ENCODE peak calls at places on chromosomes 6 and 20, in eight cellular contexts. One of them, this sample, is unnamed.

GRCh38 chr6:1176595-1176994 is 135.3 kb upstream of the FOXQ1 start:
- DNase-seq in nucleus accumbens: no peak
- DNase-seq in EH: no peak
- DNase-seq in ecto neural progenitor cell: no peak
- DNase-seq in RPMI7951: no peak
- DNase-seq in NCI-H1105: no peak
- DNase-seq in NCI-H2081: no peak
- DNase-seq in activated naive CD8-positive, alpha-beta T cell treated with anti-CD3 and anti-CD28 coated beads for 36 hours: no peak
- DNase-seq in this sample: no peak

GRCh38 chr20:35199696-35200095 is 26.8 kb upstream of the MMP24 start:
- DNase-seq in activated naive CD8-positive, alpha-beta T cell treated with anti-CD3 and anti-CD28 coated beads for 36 hours: no peak
- DNase-seq in ecto neural progenitor cell: no peak
- DNase-seq in NCI-H1105: no peak
- DNase-seq in RPMI7951: peak; percentile 75
- DNase-seq in NCI-H2081: no peak
- DNase-seq in EH: peak; percentile 85
- DNase-seq in nucleus accumbens: no peak
- DNase-seq in this sample: no peak

GRCh38 chr6:15243994-15244604 is 1.8 kb upstream of the JARID2 start:
- DNase-seq in EH: no peak
- DNase-seq in RPMI7951: no peak
- DNase-seq in nucleus accumbens: no peak
- DNase-seq in activated naive CD8-positive, alpha-beta T cell treated with anti-CD3 and anti-CD28 coated beads for 36 hours: no peak
- DNase-seq in NCI-H2081: no peak
- DNase-seq in ecto neural progenitor cell: no peak
- DNase-seq in NCI-H1105: no peak
- DNase-seq in this sample: no peak

GRCh38 chr20:10625641-10626040 is 48.2 kb downstream of the JAG1 start:
- DNase-seq in RPMI7951: peak; percentile 44
- DNase-seq in NCI-H2081: no peak
- DNase-seq in NCI-H1105: no peak
- DNase-seq in EH: peak; percentile 93
- DNase-seq in activated naive CD8-positive, alpha-beta T cell treated with anti-CD3 and anti-CD28 coated beads for 36 hours: no peak
- DNase-seq in nucleus accumbens: no peak
- DNase-seq in ecto neural progenitor cell: no peak
- DNase-seq in this sample: no peak

GRCh38 chr6:149935246-149935645 is 6.6 kb upstream of the ULBP2 start:
- DNase-seq in RPMI7951: no peak
- DNase-seq in NCI-H2081: no peak
- DNase-seq in activated naive CD8-positive, alpha-beta T cell treated with anti-CD3 and anti-CD28 coated beads for 36 hours: no peak
- DNase-seq in NCI-H1105: no peak
- DNase-seq in EH: peak; percentile 30
- DNase-seq in ecto neural progenitor cell: peak; percentile 35
- DNase-seq in nucleus accumbens: no peak
- DNase-seq in this sample: no peak

GRCh38 chr20:44428174-44429016 is 47.3 kb upstream of the TTPAL start:
- DNase-seq in NCI-H2081: no peak
- DNase-seq in EH: no peak
- DNase-seq in ecto neural progenitor cell: no peak
- DNase-seq in RPMI7951: no peak
- DNase-seq in nucleus accumbens: no peak
- DNase-seq in activated naive CD8-positive, alpha-beta T cell treated with anti-CD3 and anti-CD28 coated beads for 36 hours: no peak
- DNase-seq in NCI-H1105: no peak
- DNase-seq in this sample: no peak

GRCh38 chr6:15754035-15754705 is 91.3 kb upstream of the DTNBP1 start:
- DNase-seq in EH: peak; percentile 82
- DNase-seq in NCI-H2081: no peak
- DNase-seq in RPMI7951: peak; percentile 68
- DNase-seq in ecto neural progenitor cell: no peak
- DNase-seq in NCI-H1105: no peak
- DNase-seq in activated naive CD8-positive, alpha-beta T cell treated with anti-CD3 and anti-CD28 coated beads for 36 hours: no peak
- DNase-seq in nucleus accumbens: no peak
- DNase-seq in this sample: no peak

GRCh38 chr6:111871207-111871606 is 2.0 kb downstream of the FYN start:
- DNase-seq in NCI-H1105: no peak
- DNase-seq in ecto neural progenitor cell: no peak
- DNase-seq in EH: no peak
- DNase-seq in activated naive CD8-positive, alpha-beta T cell treated with anti-CD3 and anti-CD28 coated beads for 36 hours: peak; percentile 58
- DNase-seq in RPMI7951: no peak
- DNase-seq in nucleus accumbens: no peak
- DNase-seq in NCI-H2081: no peak
- DNase-seq in this sample: no peak

GRCh38 chr20:37356961-37357371 is 11.0 kb downstream of the SRC start:
- DNase-seq in activated naive CD8-positive, alpha-beta T cell treated with anti-CD3 and anti-CD28 coated beads for 36 hours: no peak
- DNase-seq in EH: no peak
- DNase-seq in ecto neural progenitor cell: no peak
- DNase-seq in NCI-H2081: no peak
- DNase-seq in nucleus accumbens: no peak
- DNase-seq in RPMI7951: no peak
- DNase-seq in NCI-H1105: no peak
- DNase-seq in this sample: no peak

GRCh38 chr20:41650221-41650948 is 32.2 kb upstream of the CHD6 start:
- DNase-seq in nucleus accumbens: no peak
- DNase-seq in RPMI7951: no peak
- DNase-seq in activated naive CD8-positive, alpha-beta T cell treated with anti-CD3 and anti-CD28 coated beads for 36 hours: no peak
- DNase-seq in EH: no peak
- DNase-seq in NCI-H2081: peak; percentile 93
- DNase-seq in NCI-H1105: peak; percentile 94
- DNase-seq in ecto neural progenitor cell: no peak
- DNase-seq in this sample: no peak

GRCh38 chr20:61912665-61913422 is 152.8 kb downstream of the TAF4 start:
- DNase-seq in NCI-H2081: no peak
- DNase-seq in activated naive CD8-positive, alpha-beta T cell treated with anti-CD3 and anti-CD28 coated beads for 36 hours: no peak
- DNase-seq in RPMI7951: no peak
- DNase-seq in nucleus accumbens: no peak
- DNase-seq in EH: no peak
- DNase-seq in NCI-H1105: no peak
- DNase-seq in ecto neural progenitor cell: no peak
- DNase-seq in this sample: no peak

GRCh38 chr20:3390759-3391500 is 16.5 kb downstream of the DNAAF9 start:
- DNase-seq in RPMI7951: no peak
- DNase-seq in EH: no peak
- DNase-seq in NCI-H1105: no peak
- DNase-seq in activated naive CD8-positive, alpha-beta T cell treated with anti-CD3 and anti-CD28 coated beads for 36 hours: no peak
- DNase-seq in ecto neural progenitor cell: no peak
- DNase-seq in nucleus accumbens: no peak
- DNase-seq in NCI-H2081: no peak
- DNase-seq in this sample: no peak

GRCh38 chr20:25197173-25197869 is 1.8 kb downstream of the ENTPD6 start:
- DNase-seq in NCI-H1105: peak; percentile 0
- DNase-seq in RPMI7951: no peak
- DNase-seq in ecto neural progenitor cell: no peak
- DNase-seq in activated naive CD8-positive, alpha-beta T cell treated with anti-CD3 and anti-CD28 coated beads for 36 hours: no peak
- DNase-seq in EH: no peak
- DNase-seq in NCI-H2081: no peak
- DNase-seq in nucleus accumbens: no peak
- DNase-seq in this sample: no peak

GRCh38 chr20:235891-236290 is 8.8 kb downstream of the DEFB129 start:
- DNase-seq in ecto neural progenitor cell: no peak
- DNase-seq in activated naive CD8-positive, alpha-beta T cell treated with anti-CD3 and anti-CD28 coated beads for 36 hours: no peak
- DNase-seq in RPMI7951: peak; percentile 31
- DNase-seq in NCI-H2081: no peak
- DNase-seq in NCI-H1105: no peak
- DNase-seq in EH: peak; percentile 27
- DNase-seq in nucleus accumbens: no peak
- DNase-seq in this sample: no peak

GRCh38 chr6:115570326-115570725 is 490.4 kb downstream of the FRK start:
- DNase-seq in ecto neural progenitor cell: no peak
- DNase-seq in nucleus accumbens: no peak
- DNase-seq in EH: peak; percentile 58
- DNase-seq in NCI-H2081: no peak
- DNase-seq in NCI-H1105: no peak
- DNase-seq in RPMI7951: peak; percentile 82
- DNase-seq in activated naive CD8-positive, alpha-beta T cell treated with anti-CD3 and anti-CD28 coated beads for 36 hours: no peak
- DNase-seq in this sample: no peak

GRCh38 chr20:41001497-41001896 is 27.1 kb upstream of the TOP1 start:
- DNase-seq in EH: no peak
- DNase-seq in NCI-H2081: no peak
- DNase-seq in nucleus accumbens: no peak
- DNase-seq in activated naive CD8-positive, alpha-beta T cell treated with anti-CD3 and anti-CD28 coated beads for 36 hours: no peak
- DNase-seq in RPMI7951: no peak
- DNase-seq in ecto neural progenitor cell: no peak
- DNase-seq in NCI-H1105: no peak
- DNase-seq in this sample: no peak

GRCh38 chr20:24842591-24843442 is 106.3 kb upstream of the CST7 start:
- DNase-seq in nucleus accumbens: no peak
- DNase-seq in activated naive CD8-positive, alpha-beta T cell treated with anti-CD3 and anti-CD28 coated beads for 36 hours: no peak
- DNase-seq in RPMI7951: peak; percentile 37
- DNase-seq in NCI-H2081: no peak
- DNase-seq in NCI-H1105: no peak
- DNase-seq in ecto neural progenitor cell: peak; percentile 36
- DNase-seq in EH: peak; percentile 5
- DNase-seq in this sample: no peak

GRCh38 chr6:115768469-115768868 is 292.2 kb downstream of the FRK start:
- DNase-seq in ecto neural progenitor cell: no peak
- DNase-seq in RPMI7951: no peak
- DNase-seq in NCI-H2081: no peak
- DNase-seq in nucleus accumbens: no peak
- DNase-seq in activated naive CD8-positive, alpha-beta T cell treated with anti-CD3 and anti-CD28 coated beads for 36 hours: no peak
- DNase-seq in NCI-H1105: no peak
- DNase-seq in EH: no peak
- DNase-seq in this sample: no peak

GRCh38 chr20:6836821-6837374 is 69.4 kb downstream of the BMP2 start:
- DNase-seq in EH: no peak
- DNase-seq in nucleus accumbens: no peak
- DNase-seq in activated naive CD8-positive, alpha-beta T cell treated with anti-CD3 and anti-CD28 coated beads for 36 hours: no peak
- DNase-seq in ecto neural progenitor cell: no peak
- DNase-seq in RPMI7951: no peak
- DNase-seq in NCI-H1105: no peak
- DNase-seq in NCI-H2081: no peak
- DNase-seq in this sample: no peak

GRCh38 chr20:62337558-62338293 is 29.4 kb downstream of the LAMA5 start:
- DNase-seq in ecto neural progenitor cell: no peak
- DNase-seq in NCI-H1105: no peak
- DNase-seq in EH: no peak
- DNase-seq in RPMI7951: no peak
- DNase-seq in activated naive CD8-positive, alpha-beta T cell treated with anti-CD3 and anti-CD28 coated beads for 36 hours: no peak
- DNase-seq in NCI-H2081: peak; percentile 9
- DNase-seq in nucleus accumbens: no peak
- DNase-seq in this sample: no peak

GRCh38 chr20:44115762-44116644 is 71.0 kb downstream of the JPH2 start:
- DNase-seq in ecto neural progenitor cell: no peak
- DNase-seq in activated naive CD8-positive, alpha-beta T cell treated with anti-CD3 and anti-CD28 coated beads for 36 hours: no peak
- DNase-seq in EH: no peak
- DNase-seq in NCI-H1105: no peak
- DNase-seq in NCI-H2081: no peak
- DNase-seq in RPMI7951: no peak
- DNase-seq in nucleus accumbens: no peak
- DNase-seq in this sample: no peak

GRCh38 chr6:113500221-113500620 is 356.9 kb upstream of the MARCKS start:
- DNase-seq in NCI-H1105: no peak
- DNase-seq in ecto neural progenitor cell: no peak
- DNase-seq in nucleus accumbens: no peak
- DNase-seq in NCI-H2081: no peak
- DNase-seq in RPMI7951: peak; percentile 31
- DNase-seq in EH: no peak
- DNase-seq in activated naive CD8-positive, alpha-beta T cell treated with anti-CD3 and anti-CD28 coated beads for 36 hours: no peak
- DNase-seq in this sample: no peak

GRCh38 chr6:25041676-25042598 is 106.2 kb upstream of the RIPOR2 start:
- DNase-seq in nucleus accumbens: no peak
- DNase-seq in RPMI7951: no peak
- DNase-seq in NCI-H2081: peak; percentile 64
- DNase-seq in ecto neural progenitor cell: no peak
- DNase-seq in NCI-H1105: no peak
- DNase-seq in EH: no peak
- DNase-seq in activated naive CD8-positive, alpha-beta T cell treated with anti-CD3 and anti-CD28 coated beads for 36 hours: peak; percentile 54
- DNase-seq in this sample: no peak

GRCh38 chr6:44116643-44117382 is 10.4 kb downstream of the MRPL14 start:
- DNase-seq in EH: peak; percentile 98
- DNase-seq in RPMI7951: peak; percentile 88
- DNase-seq in activated naive CD8-positive, alpha-beta T cell treated with anti-CD3 and anti-CD28 coated beads for 36 hours: no peak
- DNase-seq in NCI-H1105: no peak
- DNase-seq in NCI-H2081: no peak
- DNase-seq in ecto neural progenitor cell: no peak
- DNase-seq in nucleus accumbens: no peak
- DNase-seq in this sample: no peak

GRCh38 chr6:34145161-34146020 is 496 bp downstream of the GRM4 start:
- DNase-seq in ecto neural progenitor cell: peak; percentile 69
- DNase-seq in activated naive CD8-positive, alpha-beta T cell treated with anti-CD3 and anti-CD28 coated beads for 36 hours: peak; percentile 40
- DNase-seq in NCI-H2081: peak; percentile 62
- DNase-seq in EH: peak; percentile 53
- DNase-seq in NCI-H1105: peak; percentile 72
- DNase-seq in RPMI7951: peak; percentile 31
- DNase-seq in nucleus accumbens: no peak
- DNase-seq in this sample: peak; percentile 45

GRCh38 chr6:1190361-1190760 is 121.5 kb upstream of the FOXQ1 start:
- DNase-seq in NCI-H2081: no peak
- DNase-seq in nucleus accumbens: no peak
- DNase-seq in NCI-H1105: no peak
- DNase-seq in ecto neural progenitor cell: no peak
- DNase-seq in activated naive CD8-positive, alpha-beta T cell treated with anti-CD3 and anti-CD28 coated beads for 36 hours: no peak
- DNase-seq in RPMI7951: peak; percentile 75
- DNase-seq in EH: peak; percentile 97
- DNase-seq in this sample: no peak

GRCh38 chr6:21262504-21262903 is 331.0 kb upstream of the SOX4 start:
- DNase-seq in RPMI7951: no peak
- DNase-seq in NCI-H2081: no peak
- DNase-seq in EH: no peak
- DNase-seq in NCI-H1105: no peak
- DNase-seq in ecto neural progenitor cell: no peak
- DNase-seq in nucleus accumbens: no peak
- DNase-seq in activated naive CD8-positive, alpha-beta T cell treated with anti-CD3 and anti-CD28 coated beads for 36 hours: no peak
- DNase-seq in this sample: no peak

GRCh38 chr6:45946352-45946751 is 69.3 kb downstream of the CLIC5 start:
- DNase-seq in nucleus accumbens: no peak
- DNase-seq in EH: peak; percentile 87
- DNase-seq in NCI-H1105: no peak
- DNase-seq in NCI-H2081: no peak
- DNase-seq in RPMI7951: peak; percentile 82
- DNase-seq in activated naive CD8-positive, alpha-beta T cell treated with anti-CD3 and anti-CD28 coated beads for 36 hours: no peak
- DNase-seq in ecto neural progenitor cell: no peak
- DNase-seq in this sample: no peak

GRCh38 chr6:75532521-75532920 is 38.9 kb upstream of the FILIP1 start:
- DNase-seq in NCI-H1105: no peak
- DNase-seq in activated naive CD8-positive, alpha-beta T cell treated with anti-CD3 and anti-CD28 coated beads for 36 hours: no peak
- DNase-seq in nucleus accumbens: no peak
- DNase-seq in EH: peak; percentile 66
- DNase-seq in RPMI7951: peak; percentile 54
- DNase-seq in ecto neural progenitor cell: no peak
- DNase-seq in NCI-H2081: no peak
- DNase-seq in this sample: no peak

GRCh38 chr6:158861686-158862381 is 42.7 kb upstream of the EZR start:
- DNase-seq in ecto neural progenitor cell: no peak
- DNase-seq in nucleus accumbens: no peak
- DNase-seq in NCI-H1105: no peak
- DNase-seq in EH: no peak
- DNase-seq in activated naive CD8-positive, alpha-beta T cell treated with anti-CD3 and anti-CD28 coated beads for 36 hours: no peak
- DNase-seq in RPMI7951: no peak
- DNase-seq in NCI-H2081: no peak
- DNase-seq in this sample: no peak

GRCh38 chr20:50120935-50121693 is 8.2 kb upstream of the UBE2V1 start:
- DNase-seq in NCI-H1105: peak; percentile 67
- DNase-seq in NCI-H2081: peak; percentile 51
- DNase-seq in nucleus accumbens: peak; percentile 30
- DNase-seq in ecto neural progenitor cell: peak; percentile 59
- DNase-seq in activated naive CD8-positive, alpha-beta T cell treated with anti-CD3 and anti-CD28 coated beads for 36 hours: peak; percentile 57
- DNase-seq in EH: peak; percentile 69
- DNase-seq in RPMI7951: peak; percentile 80
- DNase-seq in this sample: no peak

GRCh38 chr20:297925-298754 is 770 bp downstream of the ZCCHC3 start:
- DNase-seq in activated naive CD8-positive, alpha-beta T cell treated with anti-CD3 and anti-CD28 coated beads for 36 hours: peak; percentile 58
- DNase-seq in ecto neural progenitor cell: peak; percentile 64
- DNase-seq in nucleus accumbens: peak; percentile 26
- DNase-seq in NCI-H2081: peak; percentile 62
- DNase-seq in NCI-H1105: peak; percentile 75
- DNase-seq in RPMI7951: peak; percentile 85
- DNase-seq in EH: peak; percentile 86
- DNase-seq in this sample: no peak

GRCh38 chr6:157693867-157694266 is 129.2 kb upstream of the SNX9 start:
- DNase-seq in EH: no peak
- DNase-seq in activated naive CD8-positive, alpha-beta T cell treated with anti-CD3 and anti-CD28 coated beads for 36 hours: no peak
- DNase-seq in NCI-H2081: no peak
- DNase-seq in RPMI7951: no peak
- DNase-seq in ecto neural progenitor cell: no peak
- DNase-seq in nucleus accumbens: no peak
- DNase-seq in NCI-H1105: no peak
- DNase-seq in this sample: no peak

GRCh38 chr6:136790411-136791295 is 1.6 kb downstream of the MAP3K5 start:
- DNase-seq in NCI-H2081: no peak
- DNase-seq in nucleus accumbens: no peak
- DNase-seq in NCI-H1105: no peak
- DNase-seq in ecto neural progenitor cell: no peak
- DNase-seq in EH: no peak
- DNase-seq in activated naive CD8-positive, alpha-beta T cell treated with anti-CD3 and anti-CD28 coated beads for 36 hours: no peak
- DNase-seq in RPMI7951: no peak
- DNase-seq in this sample: no peak